ENCODE peak calls at places on chromosomes 5 and 9, in five cellular contexts. One of them, this sample, is unnamed.

GRCh38 chr9:36996677-36997076 is 37.4 kb downstream of the PAX5 start:
- DNase-seq in NAMALWA: peak
- DNase-seq in psoas muscle: no peak
- DNase-seq in upper lobe of left lung: no peak
- DNase-seq in activated CD8-positive, alpha-beta memory T cell treated with anti-CD3 and anti-CD28 coated beads for 48 hours: no peak
- DNase-seq in this sample: no peak

GRCh38 chr5:100902406-100903035 is 561 bp downstream of the ST8SIA4 start:
- DNase-seq in NAMALWA: peak
- DNase-seq in psoas muscle: no peak
- DNase-seq in upper lobe of left lung: no peak
- DNase-seq in activated CD8-positive, alpha-beta memory T cell treated with anti-CD3 and anti-CD28 coated beads for 48 hours: no peak
- DNase-seq in this sample: no peak

GRCh38 chr5:27821681-27822080 is 783.3 kb upstream of the CDH9 start:
- DNase-seq in NAMALWA: no peak
- DNase-seq in psoas muscle: no peak
- DNase-seq in upper lobe of left lung: no peak
- DNase-seq in activated CD8-positive, alpha-beta memory T cell treated with anti-CD3 and anti-CD28 coated beads for 48 hours: no peak
- DNase-seq in this sample: no peak

GRCh38 chr9:136844766-136845464 is 2.6 kb downstream of the AJM1 start:
- DNase-seq in NAMALWA: no peak
- DNase-seq in psoas muscle: no peak
- DNase-seq in upper lobe of left lung: peak
- DNase-seq in activated CD8-positive, alpha-beta memory T cell treated with anti-CD3 and anti-CD28 coated beads for 48 hours: no peak
- DNase-seq in this sample: no peak

GRCh38 chr9:21788752-21789151 is 13.7 kb upstream of the MTAP start:
- DNase-seq in NAMALWA: no peak
- DNase-seq in psoas muscle: no peak
- DNase-seq in upper lobe of left lung: no peak
- DNase-seq in activated CD8-positive, alpha-beta memory T cell treated with anti-CD3 and anti-CD28 coated beads for 48 hours: no peak
- DNase-seq in this sample: no peak

GRCh38 chr9:81737871-81738507 is 48.6 kb upstream of the TLE1 start:
- DNase-seq in NAMALWA: no peak
- DNase-seq in psoas muscle: no peak
- DNase-seq in upper lobe of left lung: no peak
- DNase-seq in activated CD8-positive, alpha-beta memory T cell treated with anti-CD3 and anti-CD28 coated beads for 48 hours: no peak
- DNase-seq in this sample: no peak

GRCh38 chr9:74293479-74293878 is 203.7 kb upstream of the RORB start:
- DNase-seq in NAMALWA: no peak
- DNase-seq in psoas muscle: no peak
- DNase-seq in upper lobe of left lung: no peak
- DNase-seq in activated CD8-positive, alpha-beta memory T cell treated with anti-CD3 and anti-CD28 coated beads for 48 hours: no peak
- DNase-seq in this sample: no peak

GRCh38 chr9:133375116-133375723 is 640 bp downstream of the SURF4 start:
- DNase-seq in NAMALWA: peak
- DNase-seq in psoas muscle: no peak
- DNase-seq in upper lobe of left lung: no peak
- DNase-seq in activated CD8-positive, alpha-beta memory T cell treated with anti-CD3 and anti-CD28 coated beads for 48 hours: no peak
- DNase-seq in this sample: peak

This sample was measured in OCI-LY7.